ENCODE peak calls at places on chromosome X, in six cellular contexts. A is adrenal gland, D is ovary, U is left lung, G is PC-9, I is suprapubic skin. K is an unnamed sample.

GRCh38 chrX:318068-318738 is 393 bp downstream of the GTPBP6 start:
- DNase-seq in G (peak), U (peak), A (peak), D (peak), I (peak), K (peak)

GRCh38 chrX:57595381-57595811 is 3.6 kb downstream of the ZXDB start:
- DNase-seq in D (peak), A (no peak), U (no peak), G (peak), I (no peak), K (no peak)

GRCh38 chrX:83022020-83022419 is 486.1 kb upstream of the POU3F4 start:
- DNase-seq in U (peak), A (no peak), I (no peak), D (no peak), G (no peak), K (no peak)

GRCh38 chrX:94751611-94752010 is 1077.6 kb downstream of the FAM133A start:
- DNase-seq in I (no peak), D (no peak), A (no peak), U (no peak), G (no peak), K (no peak)

GRCh38 chrX:40511258-40511657 is 69.5 kb upstream of the ATP6AP2 start:
- DNase-seq in G (no peak), D (no peak), A (no peak), I (no peak), U (no peak), K (no peak)

GRCh38 chrX:136246201-136246600 is 5.0 kb downstream of the MAP7D3 start:
- DNase-seq in G (no peak), A (no peak), D (no peak), I (no peak), U (no peak), K (no peak)

GRCh38 chrX:129717902-129718301 is 20.9 kb upstream of the XPNPEP2 start:
- DNase-seq in G (no peak), A (peak), D (peak), I (no peak), U (no peak), K (peak)

GRCh38 chrX:135087867-135088266 is 32.5 kb downstream of the ETDB start:
- DNase-seq in A (no peak), D (no peak), G (no peak), I (no peak), U (no peak), K (no peak)

GRCh38 chrX:123590842-123591491 is 141.9 kb downstream of the THOC2 start:
- DNase-seq in D (no peak), G (peak), A (no peak), U (no peak), I (no peak), K (no peak)

GRCh38 chrX:3076416-3076991 is 35.2 kb downstream of the ARSF start:
- DNase-seq in A (no peak), I (no peak), G (no peak), U (no peak), D (no peak), K (no peak)

GRCh38 chrX:139971394-139971749 is 6.1 kb upstream of the CXorf66 start:
- DNase-seq in G (no peak), I (no peak), D (no peak), A (no peak), U (no peak), K (no peak)

GRCh38 chrX:82362550-82362949 is 1145.5 kb upstream of the POU3F4 start:
- DNase-seq in A (no peak), G (no peak), I (no peak), D (no peak), U (no peak), K (no peak)

GRCh38 chrX:2343413-2343812 is 157.4 kb downstream of the DHRSX start:
- DNase-seq in D (no peak), U (no peak), G (no peak), I (no peak), A (no peak), K (no peak)

GRCh38 chrX:37958493-37959211 is 47.7 kb upstream of the SYTL5 start:
- DNase-seq in I (no peak), A (no peak), U (no peak), D (no peak), G (no peak), K (no peak)

GRCh38 chrX:77484045-77484444 is 36.9 kb downstream of the FGF16 start:
- DNase-seq in A (no peak), D (no peak), I (no peak), U (no peak), G (no peak), K (no peak)

GRCh38 chrX:143994206-143994605 is 110.3 kb downstream of the UBE2NL start:
- DNase-seq in D (no peak), G (no peak), A (no peak), U (no peak), I (no peak), K (no peak)

GRCh38 chrX:332916-333610 is 14.5 kb upstream of the GTPBP6 start:
- DNase-seq in D (no peak), G (no peak), I (no peak), A (no peak), U (peak), K (no peak)

GRCh38 chrX:29143756-29144155 is 556.5 kb downstream of the IL1RAPL1 start:
- DNase-seq in A (no peak), G (no peak), U (no peak), D (no peak), I (no peak), K (no peak)

GRCh38 chrX:4925911-4926310 is 1212.5 kb upstream of the PRKX start:
- DNase-seq in I (no peak), U (no peak), A (no peak), G (no peak), D (no peak), K (no peak)

GRCh38 chrX:136437774-136438173 is 50.0 kb upstream of the BRS3 start:
- DNase-seq in I (no peak), G (no peak), D (no peak), A (no peak), U (no peak), K (no peak)

DNA sequence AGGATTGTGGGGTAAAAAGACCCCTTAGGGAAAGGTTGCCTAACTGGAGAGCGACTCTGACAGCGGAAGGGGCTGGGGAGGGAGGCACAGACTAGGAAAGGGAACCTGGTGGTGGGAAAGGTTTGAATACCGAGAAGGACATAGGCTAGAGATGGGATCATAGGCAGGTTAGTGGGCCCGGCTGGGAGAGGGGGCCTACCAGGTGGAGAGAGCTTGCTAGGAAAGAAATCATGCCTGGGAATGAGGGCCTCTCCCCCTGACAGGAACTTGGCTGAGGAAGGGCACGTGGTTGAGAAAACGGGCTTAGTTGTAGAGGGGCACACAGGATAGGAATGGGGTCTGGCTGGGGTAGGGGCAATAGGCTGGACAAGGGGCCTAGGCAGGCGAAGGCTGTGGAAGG is 4.4 kb downstream of the OTUD6A start:
- DNase-seq in D (no peak), G (no peak), A (no peak), I (no peak), U (no peak), K (no peak)
- H3K27ac ChIP-seq in D (no peak), G (no peak), A (no peak), I (no peak), U (no peak), K (no peak)

GRCh38 chrX:12349201-12349600 is 210.9 kb downstream of the FRMPD4 start:
- DNase-seq in U (no peak), D (no peak), A (no peak), I (no peak), G (no peak), K (no peak)
- TF ChIP-seq CTCF in U (no peak), D (no peak), A (no peak), I (no peak), G (no peak), K (no peak)

DNA sequence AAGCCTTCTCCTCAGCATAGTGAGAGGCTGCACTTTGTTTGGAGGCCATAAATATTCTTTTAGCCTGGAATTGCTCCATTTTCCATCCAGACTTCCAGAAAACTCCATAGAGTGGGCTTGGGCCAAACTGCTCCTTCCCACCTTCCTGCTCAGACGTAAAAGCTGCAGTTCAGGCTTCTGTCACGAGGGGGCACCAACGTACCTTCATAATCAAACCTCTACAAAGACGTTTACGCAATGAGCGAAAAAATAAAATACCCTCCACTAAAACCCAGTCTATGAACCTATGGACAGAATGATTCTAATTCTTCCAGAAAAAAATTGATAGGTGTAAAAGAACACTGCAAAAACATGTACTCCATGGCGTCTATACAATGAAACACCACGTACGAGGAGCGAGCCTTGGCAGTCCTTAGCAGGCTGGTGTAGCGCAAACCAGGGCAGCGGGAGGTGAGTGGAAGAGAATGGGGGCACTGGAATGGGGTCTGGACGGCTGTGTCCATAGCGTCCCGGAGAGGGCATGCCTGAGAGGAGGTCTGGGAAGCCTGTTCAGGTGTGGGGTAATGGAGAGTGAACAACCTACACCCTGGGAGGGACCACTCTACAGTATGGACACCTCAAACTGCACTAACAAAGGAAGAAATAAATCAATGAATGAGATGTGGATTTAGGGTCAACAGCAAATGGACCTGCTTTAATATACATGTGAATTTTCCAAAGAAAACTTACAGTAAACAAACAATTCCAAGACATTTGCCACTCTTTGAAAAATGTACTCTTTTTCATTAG is 14.3 kb upstream of the RAB40A start:
- DNase-seq in A (peak), U (peak), G (no peak), I (peak), D (peak), K (peak)
- H3K4me3 ChIP-seq in A (peak), U (peak), G (no peak), I (peak), D (peak), K (peak)

GRCh38 chrX:79477691-79478090 is 110.6 kb upstream of the ITM2A start:
- DNase-seq in D (no peak), I (no peak), A (no peak), G (no peak), U (no peak), K (no peak)
- H3K27ac ChIP-seq in D (no peak), I (no peak), A (no peak), G (no peak), U (no peak), K (no peak)

GRCh38 chrX:149993989-149994388 is 55.7 kb upstream of the EOLA2 start:
- DNase-seq in D (no peak), I (no peak), A (no peak), G (no peak), U (no peak), K (no peak)

GRCh38 chrX:149992918-149993317 is 54.6 kb upstream of the EOLA2 start:
- DNase-seq in I (no peak), U (no peak), G (no peak), D (no peak), A (no peak), K (no peak)

DNA sequence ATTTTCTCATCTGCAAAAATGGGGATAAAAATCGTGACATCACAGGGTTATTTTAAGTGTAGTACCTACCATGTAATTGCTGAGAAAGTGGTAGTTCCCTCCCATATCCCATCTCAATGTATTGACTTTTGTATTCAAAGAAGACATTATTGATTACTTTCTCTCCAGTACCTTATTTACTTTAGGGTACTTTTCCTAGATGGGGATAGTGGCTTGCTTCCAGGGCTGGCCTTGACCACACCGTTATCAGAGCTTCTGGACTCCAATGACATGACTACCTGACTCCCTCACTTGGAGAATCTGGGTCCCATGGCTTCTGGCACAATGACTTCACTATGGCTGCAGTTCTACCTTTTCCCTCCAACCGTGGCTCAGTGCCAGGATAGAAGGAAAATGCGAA is 58.2 kb upstream of the EOLA2 start:
- DNase-seq in I (no peak), D (no peak), U (no peak), G (no peak), A (no peak), K (no peak)
- TF ChIP-seq CTCF in I (no peak), D (no peak), U (no peak), G (no peak), A (no peak), K (no peak)

DNA sequence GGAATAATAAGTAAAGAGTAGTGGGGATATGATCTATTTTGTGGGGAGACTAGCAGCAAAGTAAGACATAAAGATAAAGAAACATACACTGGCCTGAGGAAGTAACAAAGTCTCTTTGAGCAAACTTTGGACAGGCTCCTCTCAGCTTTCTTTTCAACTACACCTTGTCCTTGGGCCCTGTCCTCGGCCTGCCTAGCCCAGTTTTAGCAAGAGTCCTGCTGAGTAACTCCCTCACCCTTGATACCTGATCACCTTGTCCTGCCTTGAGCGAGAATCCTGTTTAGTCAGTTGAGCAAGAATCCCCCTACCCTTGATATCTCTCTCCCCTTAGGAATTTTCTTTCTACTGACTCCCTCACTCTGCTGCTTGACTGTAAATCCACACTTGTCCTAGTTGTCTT is 11.5 kb downstream of the HNRNPH2 start:
- DNase-seq in D (no peak), I (no peak), U (no peak), G (no peak), A (no peak), K (no peak)
- H3K4me3 ChIP-seq in D (no peak), I (no peak), U (peak), G (no peak), A (no peak), K (no peak)

GRCh38 chrX:67536564-67536963 is 7.3 kb upstream of the AR start:
- DNase-seq in G (no peak), I (no peak), A (no peak), D (no peak), U (no peak), K (no peak)
- H3K27ac ChIP-seq in G (no peak), I (no peak), A (no peak), D (no peak), U (no peak), K (no peak)

GRCh38 chrX:15056044-15056443 is 182.8 kb downstream of the MOSPD2 start:
- DNase-seq in D (no peak), A (no peak), G (no peak), U (no peak), I (no peak), K (no peak)

GRCh38 chrX:15055146-15055930 is 182.1 kb downstream of the MOSPD2 start:
- DNase-seq in A (no peak), U (no peak), D (no peak), I (no peak), G (no peak), K (no peak)

DNA sequence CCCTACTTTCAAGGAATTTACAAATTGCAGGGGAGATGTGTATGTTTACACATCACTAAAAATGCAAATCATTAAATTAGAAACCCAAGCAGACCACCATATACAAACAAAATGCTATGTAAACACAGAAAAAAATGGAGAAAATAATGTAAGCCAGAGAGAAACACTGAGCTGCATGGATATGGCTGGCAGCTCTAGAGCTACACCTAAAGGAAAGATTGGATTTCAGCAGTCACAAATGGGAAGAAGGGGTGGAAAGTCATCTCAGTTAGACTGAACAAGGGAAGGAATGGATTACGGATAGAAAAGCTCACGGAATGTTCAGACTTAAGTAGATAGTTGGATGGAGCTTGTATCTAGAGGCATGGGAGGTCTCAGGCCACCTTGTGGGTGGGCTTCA is 186.3 kb downstream of the MOSPD2 start:
- DNase-seq in U (no peak), I (no peak), G (no peak), D (no peak), A (no peak), K (no peak)
- TF ChIP-seq CTCF in U (no peak), I (no peak), G (no peak), D (no peak), A (no peak), K (no peak)

DNA sequence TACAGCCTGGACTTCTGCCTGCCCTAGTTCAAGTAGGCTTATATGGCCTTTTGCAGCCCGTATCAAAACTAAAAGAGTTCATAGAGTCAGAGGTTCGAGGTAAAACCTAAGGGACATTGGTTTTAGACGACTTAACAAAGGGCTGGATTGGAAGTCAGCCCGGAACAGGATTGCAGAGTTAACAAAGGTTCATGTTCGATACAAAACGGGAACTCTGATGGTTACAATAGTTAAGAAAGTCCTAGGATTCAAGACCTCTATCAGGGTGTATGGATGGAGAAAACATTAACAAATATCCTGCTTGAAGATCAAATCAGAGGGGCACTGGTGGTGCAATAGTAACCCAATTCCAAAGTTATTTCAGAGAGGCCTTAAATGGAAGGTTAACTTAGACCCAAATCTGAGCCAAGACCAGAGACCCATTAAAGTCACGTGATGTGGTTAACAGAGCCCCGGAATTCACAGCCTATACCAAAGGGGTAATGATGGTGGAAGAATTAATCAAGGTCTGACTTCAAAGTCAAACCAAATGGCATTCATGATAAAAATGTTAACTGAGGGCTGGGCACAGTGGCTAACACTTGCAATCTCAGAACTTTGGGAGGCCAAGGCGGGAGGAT is 656 bp upstream of the ZNF630 start:
- DNase-seq in G (no peak), D (no peak), U (no peak), A (no peak), I (no peak), K (no peak)
- H3K4me3 ChIP-seq in G (peak), D (peak), U (peak), A (peak), I (peak), K (peak)

DNA sequence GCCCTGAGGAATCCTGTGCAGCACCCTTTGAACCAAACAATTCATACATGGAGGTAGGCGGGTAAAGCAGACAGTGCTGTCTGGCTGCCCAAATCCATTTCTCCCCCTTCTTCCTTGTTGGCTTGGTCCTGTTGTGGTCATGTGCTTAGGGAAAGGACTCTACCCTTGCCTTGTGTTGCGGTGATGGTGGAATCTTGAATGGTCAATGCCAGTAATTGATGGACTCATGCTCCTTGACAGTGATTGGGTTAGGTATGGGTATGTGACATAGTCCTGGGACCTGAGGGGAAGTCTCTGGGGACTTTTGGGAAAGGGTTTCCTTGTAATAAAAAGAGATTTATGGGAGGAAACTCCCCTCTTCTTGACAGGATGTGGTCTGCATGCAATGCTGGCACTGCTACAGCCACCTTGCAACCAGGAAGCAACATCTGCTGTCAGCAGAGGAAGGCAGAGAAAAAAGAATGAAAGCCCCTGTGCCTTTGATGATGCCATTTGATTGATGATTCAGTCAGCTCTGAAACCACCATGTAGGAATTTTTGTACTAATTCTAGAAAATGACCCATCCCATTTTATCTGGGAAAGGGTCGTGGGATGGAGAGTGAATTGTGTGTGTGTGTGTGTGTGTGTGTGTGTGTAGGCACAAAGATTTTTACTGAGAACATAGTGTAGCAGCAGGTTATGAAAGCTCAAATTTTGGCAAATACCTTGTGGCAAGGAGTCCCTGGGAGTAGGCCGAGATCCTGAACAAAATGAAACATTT is 30.0 kb upstream of the HUWE1 start:
- DNase-seq in A (no peak), U (no peak), G (peak), I (no peak), D (no peak), K (no peak)
- H3K27ac ChIP-seq in A (no peak), U (no peak), G (peak), I (no peak), D (no peak), K (no peak)